ENCODE peak calls at places on chromosomes 11 and 22, in four cellular contexts. O is GM12878, D is H1, J is SK-N-SH. Y is an unnamed sample.

GRCh38 chr22:50627914-50628542 is at the start of gene ARSA:
- DNase-seq in O (peak), D (no peak), J (peak), Y (no peak)

GRCh38 chr11:109085708-109086373 is 336.1 kb upstream of the C11orf87 start:
- DNase-seq in O (no peak), D (no peak), J (no peak), Y (no peak)

GRCh38 chr22:40728731-40729189 is 49.5 kb downstream of the MCHR1 start:
- DNase-seq in O (no peak), D (no peak), J (no peak), Y (no peak)

GRCh38 chr22:42780070-42780540 is 59.4 kb upstream of the A4GALT start:
- DNase-seq in O (peak), D (peak), J (peak), Y (peak)

GRCh38 chr22:37896181-37896592 is 9.9 kb upstream of the MICALL1 start:
- DNase-seq in O (peak), D (no peak), J (no peak), Y (no peak)

GRCh38 chr11:61787928-61788491 is 4.4 kb downstream of the TMEM258 start:
- DNase-seq in O (no peak), D (no peak), J (peak), Y (no peak)

GRCh38 chr11:61010466-61011238 is 39.2 kb downstream of the CD6 start:
- DNase-seq in O (no peak), D (no peak), J (no peak), Y (no peak)

GRCh38 chr11:133897331-133897650 is 52.0 kb upstream of the SPATA19 start:
- DNase-seq in O (no peak), D (no peak), J (no peak), Y (no peak)

GRCh38 chr11:2194877-2195755 is 23.5 kb upstream of the TH start:
- DNase-seq in O (no peak), D (no peak), J (peak), Y (no peak)

GRCh38 chr11:69308936-69309799 is 15.2 kb downstream of the MYEOV start:
- DNase-seq in O (no peak), D (no peak), J (peak), Y (no peak)

GRCh38 chr11:36231300-36231699 is 57.9 kb downstream of the COMMD9 start:
- DNase-seq in O (no peak), D (no peak), J (peak), Y (no peak)

GRCh38 chr11:125464266-125464662 is 31.8 kb downstream of the FEZ1 start:
- DNase-seq in O (no peak), D (no peak), J (no peak), Y (no peak)

GRCh38 chr11:125464671-125465070 is 31.4 kb downstream of the FEZ1 start:
- DNase-seq in O (no peak), D (no peak), J (no peak), Y (no peak)

GRCh38 chr11:68382358-68382998 is 70.1 kb downstream of the LRP5 start:
- DNase-seq in O (no peak), D (no peak), J (no peak), Y (no peak)

GRCh38 chr22:42080287-42080686 is 787 bp downstream of the SMDT1 start:
- DNase-seq in O (no peak), D (no peak), J (peak), Y (peak)

GRCh38 chr22:50694766-50695420 is 22.3 kb downstream of the SHANK3 start:
- DNase-seq in O (no peak), D (no peak), J (no peak), Y (no peak)

GRCh38 chr11:35682230-35683195 is 19.9 kb downstream of the TRIM44 start:
- DNase-seq in O (no peak), D (no peak), J (peak), Y (no peak)

GRCh38 chr11:14258177-14258935 is 100.6 kb downstream of the RRAS2 start:
- DNase-seq in O (no peak), D (no peak), J (no peak), Y (no peak)

GRCh38 chr11:11981364-11981763 is 27.1 kb downstream of the DKK3 start:
- DNase-seq in O (no peak), D (no peak), J (no peak), Y (no peak)

GRCh38 chr11:20156280-20156875 is 3.9 kb downstream of the DBX1 start:
- DNase-seq in O (no peak), D (no peak), J (peak), Y (no peak)

GRCh38 chr22:24894220-24894975 is 52.1 kb downstream of the LHFPL7 start:
- DNase-seq in O (no peak), D (no peak), J (peak), Y (peak)

GRCh38 chr22:29784451-29785361 is 17.5 kb downstream of the UQCR10 start:
- DNase-seq in O (no peak), D (no peak), J (no peak), Y (no peak)

GRCh38 chr11:130720232-130720787 is 196.0 kb downstream of the SNX19 start:
- DNase-seq in O (no peak), D (no peak), J (no peak), Y (peak)

GRCh38 chr11:134632347-134633119 is 220.5 kb upstream of the B3GAT1 start:
- DNase-seq in O (no peak), D (no peak), J (no peak), Y (no peak)

GRCh38 chr11:69603978-69604524 is 36.9 kb upstream of the CCND1 start:
- DNase-seq in O (no peak), D (no peak), J (no peak), Y (no peak)

GRCh38 chr22:28799834-28800307 is 498 bp downstream of the XBP1 start:
- DNase-seq in O (no peak), D (no peak), J (peak), Y (no peak)

GRCh38 chr11:65503923-65504670 is 5.3 kb downstream of the MALAT1 start:
- DNase-seq in O (no peak), D (no peak), J (no peak), Y (peak)

GRCh38 chr11:77449060-77449521 is 24.8 kb downstream of the PAK1 start:
- DNase-seq in O (peak), D (no peak), J (no peak), Y (no peak)

GRCh38 chr11:69383372-69383771 is 89.4 kb downstream of the MYEOV start:
- DNase-seq in O (no peak), D (no peak), J (peak), Y (no peak)

GRCh38 chr22:45242778-45243191 is 2.1 kb upstream of the KIAA0930 start:
- DNase-seq in O (no peak), D (no peak), J (no peak), Y (peak)

GRCh38 chr11:6618117-6619020 is 853 bp downstream of the TPP1 start:
- DNase-seq in O (no peak), D (no peak), J (no peak), Y (no peak)

GRCh38 chr11:76944225-76944624 is 83.5 kb downstream of the ACER3 start:
- DNase-seq in O (no peak), D (no peak), J (no peak), Y (no peak)

GRCh38 chr22:19103881-19104821 is 18.1 kb downstream of the DGCR2 start:
- DNase-seq in O (no peak), D (no peak), J (no peak), Y (no peak)

GRCh38 chr22:19803736-19804267 is 43.2 kb downstream of the TBX1 start:
- DNase-seq in O (no peak), D (no peak), J (peak), Y (no peak)

GRCh38 chr22:24952837-24953293 is 349 bp downstream of the KIAA1671 start:
- DNase-seq in O (no peak), D (no peak), J (peak), Y (peak)

GRCh38 chr11:64347171-64347867 is 7.3 kb downstream of the CCDC88B start:
- DNase-seq in O (no peak), D (no peak), J (peak), Y (no peak)

GRCh38 chr22:30946354-30946753 is 22.2 kb downstream of the MORC2 start:
- DNase-seq in O (no peak), D (no peak), J (no peak), Y (no peak)

GRCh38 chr11:29984544-29984943 is 32.3 kb downstream of the KCNA4 start:
- DNase-seq in O (no peak), D (no peak), J (no peak), Y (no peak)

GRCh38 chr11:76640540-76640939 is 30.0 kb downstream of the LRRC32 start:
- DNase-seq in O (no peak), D (no peak), J (no peak), Y (no peak)

GRCh38 chr11:118790357-118791014 is 478 bp downstream of the DDX6 start:
- DNase-seq in O (peak), D (no peak), J (peak), Y (no peak)
- TF ChIP-seq JUND in O (no peak), D (no peak), J (no peak), Y (no peak)

DNA sequence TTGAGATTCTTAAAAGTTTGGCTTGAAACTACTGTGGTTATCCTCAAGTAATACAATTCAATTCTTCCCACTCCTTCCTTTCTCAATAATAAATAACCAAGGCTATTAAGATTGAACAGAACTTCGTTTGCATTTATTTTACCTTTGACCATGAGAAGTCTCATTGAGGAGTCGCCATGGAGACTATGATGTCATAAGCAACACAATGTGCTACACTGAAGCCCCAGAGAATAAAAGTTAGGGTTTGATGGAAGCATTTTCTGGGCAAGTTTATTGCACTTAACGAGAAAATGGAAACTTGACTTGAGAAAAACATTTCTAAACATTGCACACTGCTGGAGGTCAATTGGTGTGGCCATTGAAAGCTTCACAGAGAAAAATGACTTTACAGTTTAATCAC is 121.5 kb downstream of the FAM76B start:
- DNase-seq in O (no peak), D (no peak), J (no peak), Y (no peak)
- TF ChIP-seq JUND in O (no peak), D (no peak), J (no peak), Y (no peak)

GRCh38 chr11:8722156-8722555 is 39.6 kb downstream of the RPL27A start:
- DNase-seq in O (no peak), D (no peak), J (no peak), Y (no peak)
- TF ChIP-seq JUND in O (no peak), D (no peak), J (no peak), Y (no peak)

GRCh38 chr22:44182591-44183588 is 2.2 kb downstream of the PARVG start:
- DNase-seq in O (no peak), D (no peak), J (no peak), Y (no peak)
- TF ChIP-seq JUND in O (no peak), D (no peak), J (no peak), Y (no peak)

DNA sequence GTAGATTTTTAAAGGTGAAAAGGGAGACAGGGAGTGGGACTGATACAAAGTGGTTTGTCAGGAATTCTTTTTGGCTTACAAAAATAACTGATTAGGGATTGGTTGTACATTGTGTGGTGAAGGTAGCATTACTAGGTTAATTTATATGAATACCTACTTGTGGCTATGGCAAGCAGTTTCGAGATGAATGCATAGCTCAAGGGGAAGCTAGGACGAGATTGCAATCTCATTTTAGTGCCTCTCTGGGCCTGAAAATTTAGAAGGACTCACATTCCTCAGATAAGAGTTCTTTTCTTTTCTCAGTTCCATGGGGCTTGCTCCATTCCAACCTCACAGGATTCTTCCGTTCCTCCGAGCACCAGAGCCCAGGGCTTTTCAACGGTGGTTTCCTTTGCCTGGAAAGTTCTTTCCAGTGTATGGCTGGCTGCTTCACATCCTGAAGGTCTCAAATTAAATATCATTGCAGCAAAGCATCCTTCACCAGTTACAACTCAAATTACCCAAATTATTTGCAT is 82.0 kb downstream of the CECR2 start:
- DNase-seq in O (no peak), D (no peak), J (no peak), Y (no peak)
- TF ChIP-seq JUND in O (no peak), D (no peak), J (no peak), Y (no peak)

GRCh38 chr11:111920908-111921307 is 2.2 kb downstream of the C11orf52 start:
- DNase-seq in O (no peak), D (no peak), J (no peak), Y (no peak)

GRCh38 chr11:111918390-111919256 is at the start of gene C11orf52:
- DNase-seq in O (no peak), D (peak), J (no peak), Y (peak)

GRCh38 chr11:111917312-111917711 is 1.4 kb upstream of the C11orf52 start:
- DNase-seq in O (no peak), D (no peak), J (no peak), Y (no peak)

GRCh38 chr11:111916768-111917167 is 1.9 kb upstream of the C11orf52 start:
- DNase-seq in O (no peak), D (no peak), J (no peak), Y (no peak)

GRCh38 chr11:111917788-111918187 is 925 bp upstream of the C11orf52 start:
- DNase-seq in O (no peak), D (no peak), J (no peak), Y (no peak)
- TF ChIP-seq JUND in O (no peak), D (no peak), J (no peak), Y (no peak)

DNA sequence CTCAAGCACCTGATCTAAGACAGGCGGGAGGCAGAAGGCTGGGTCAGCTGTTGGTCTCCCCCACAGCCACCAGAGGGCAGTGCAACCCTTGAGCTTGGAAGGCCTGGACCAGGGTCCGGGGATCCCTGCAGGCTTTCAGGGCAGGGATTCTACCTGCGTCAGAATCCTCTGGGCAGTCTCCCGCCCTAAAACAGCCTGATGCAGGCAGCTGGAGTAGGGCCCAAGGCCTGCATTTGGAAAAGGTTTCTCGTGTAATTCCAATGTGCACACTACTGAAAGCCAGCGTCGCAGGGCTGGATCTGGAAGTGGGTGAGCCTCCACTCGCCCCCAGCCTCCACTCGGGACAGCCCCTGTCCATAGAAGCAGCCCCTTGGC is 31.8 kb downstream of the BID start:
- DNase-seq in O (no peak), D (peak), J (peak), Y (peak)
- TF ChIP-seq JUND in O (no peak), D (no peak), J (no peak), Y (no peak)

Y was measured in T47D.